ENCODE peak calls at places on chromosome 10, in four cellular contexts. H is NCI-H1694 treated with DMSO at 0.1 percent for 48 hours, C is colonic mucosa, P is NB4. I is an unnamed sample.

GRCh38 chr10:44344727-44345126 is 40.2 kb downstream of the CXCL12 start:
- DNase-seq in H (no peak), C (no peak), P (no peak), I (no peak)

GRCh38 chr10:76382381-76382851 is 951.0 kb downstream of the LRMDA start:
- DNase-seq in H (no peak), C (no peak), P (peak), I (no peak)

GRCh38 chr10:15796098-15796759 is 64.1 kb downstream of the MINDY3 start:
- DNase-seq in H (no peak), C (no peak), P (no peak), I (no peak)

GRCh38 chr10:48463318-48464003 is 141.4 kb downstream of the ARHGAP22 start:
- DNase-seq in H (no peak), C (peak), P (no peak), I (no peak)

GRCh38 chr10:10623958-10624590 is 393.6 kb upstream of the CELF2 start:
- DNase-seq in H (no peak), C (no peak), P (no peak), I (no peak)

GRCh38 chr10:35533565-35533964 is 71.6 kb upstream of the GJD4 start:
- DNase-seq in H (no peak), C (no peak), P (no peak), I (no peak)

GRCh38 chr10:133166828-133167692 is 7.0 kb downstream of the KNDC1 start:
- DNase-seq in H (no peak), C (no peak), P (no peak), I (no peak)

GRCh38 chr10:29141761-29142160 is 147.1 kb upstream of the LYZL1 start:
- DNase-seq in H (no peak), C (no peak), P (no peak), I (no peak)

GRCh38 chr10:10644317-10645111 is 373.2 kb upstream of the CELF2 start:
- DNase-seq in H (no peak), C (no peak), P (no peak), I (peak)

GRCh38 chr10:17138450-17139062 is 8.9 kb upstream of the CUBN start:
- DNase-seq in H (no peak), C (no peak), P (no peak), I (no peak)

GRCh38 chr10:103739039-103739764 is 116.2 kb downstream of the SH3PXD2A start:
- DNase-seq in H (no peak), C (peak), P (no peak), I (no peak)

GRCh38 chr10:23363788-23364135 is 19.2 kb upstream of the C10orf67 start:
- DNase-seq in H (no peak), C (no peak), P (no peak), I (no peak)

GRCh38 chr10:3330687-3331086 is 158.1 kb upstream of the PITRM1 start:
- DNase-seq in H (no peak), C (no peak), P (peak), I (no peak)

GRCh38 chr10:61628875-61629513 is 33.7 kb upstream of the CABCOCO1 start:
- DNase-seq in H (no peak), C (no peak), P (no peak), I (peak)

GRCh38 chr10:109647627-109648026 is 275.7 kb downstream of the XPNPEP1 start:
- DNase-seq in H (no peak), C (peak), P (peak), I (no peak)

GRCh38 chr10:101145750-101146391 is 14.8 kb downstream of the TLX1 start:
- DNase-seq in H (no peak), C (no peak), P (no peak), I (no peak)

GRCh38 chr10:112615269-112615668 is 168.3 kb downstream of the VTI1A start:
- DNase-seq in H (no peak), C (no peak), P (no peak), I (no peak)

GRCh38 chr10:79418274-79418673 is 27.1 kb downstream of the ZCCHC24 start:
- DNase-seq in H (no peak), C (no peak), P (no peak), I (no peak)

GRCh38 chr10:33900591-33900990 is 566.1 kb upstream of the NRP1 start:
- DNase-seq in H (no peak), C (no peak), P (no peak), I (no peak)

GRCh38 chr10:7610651-7611389 is 55.9 kb downstream of the ITIH5 start:
- DNase-seq in H (no peak), C (peak), P (no peak), I (peak)

GRCh38 chr10:132469197-132469942 is 68.2 kb upstream of the INPP5A start:
- DNase-seq in H (no peak), C (no peak), P (no peak), I (no peak)

GRCh38 chr10:785539-786214 is 96.2 kb upstream of the DIP2C start:
- DNase-seq in H (no peak), C (peak), P (no peak), I (no peak)

GRCh38 chr10:48450811-48451466 is 144.5 kb downstream of the MAPK8 start:
- DNase-seq in H (no peak), C (no peak), P (no peak), I (no peak)

GRCh38 chr10:129919358-129919757 is 44.7 kb downstream of the EBF3 start:
- DNase-seq in H (no peak), C (no peak), P (no peak), I (no peak)

GRCh38 chr10:119726291-119727261 is 726 bp downstream of the INPP5F start:
- DNase-seq in H (no peak), C (peak), P (no peak), I (no peak)

GRCh38 chr10:19853839-19854238 is 37.6 kb downstream of the PLXDC2 start:
- DNase-seq in H (no peak), C (no peak), P (no peak), I (no peak)

GRCh38 chr10:71963756-71964668 is at the start of gene CHST3:
- DNase-seq in H (no peak), C (peak), P (no peak), I (no peak)

GRCh38 chr10:75655791-75656451 is 224.5 kb downstream of the LRMDA start:
- DNase-seq in H (no peak), C (no peak), P (no peak), I (no peak)

GRCh38 chr10:68559872-68560200 is 301 bp upstream of the TET1 start:
- DNase-seq in H (no peak), C (no peak), P (peak), I (no peak)

GRCh38 chr10:122286872-122287271 is 15.8 kb downstream of the BTBD16 start:
- DNase-seq in H (no peak), C (no peak), P (peak), I (no peak)

GRCh38 chr10:118721005-118721876 is 33.5 kb downstream of the CACUL1 start:
- DNase-seq in H (no peak), C (peak), P (peak), I (peak)

GRCh38 chr10:30357075-30357801 is 8.2 kb upstream of the MTPAP start:
- DNase-seq in H (no peak), C (no peak), P (no peak), I (no peak)

GRCh38 chr10:3500408-3500856 is 284.6 kb downstream of the KLF6 start:
- DNase-seq in H (no peak), C (no peak), P (no peak), I (peak)

GRCh38 chr10:101131962-101132635 is 999 bp downstream of the TLX1 start:
- DNase-seq in H (no peak), C (no peak), P (no peak), I (no peak)

GRCh38 chr10:14712991-14713422 is 61.7 kb downstream of the FAM107B start:
- DNase-seq in H (no peak), C (no peak), P (no peak), I (no peak)

GRCh38 chr10:124669824-124670654 is 74.1 kb downstream of the FAM53B start:
- DNase-seq in H (no peak), C (no peak), P (no peak), I (no peak)

GRCh38 chr10:128641998-128642397 is 515.8 kb upstream of the MKI67 start:
- DNase-seq in H (no peak), C (no peak), P (no peak), I (no peak)